ENCODE peak calls at places on chromosomes 7 and 10, in nine cellular contexts. B, D, A, T, J, S, Q, W and K are unnamed samples.

GRCh38 chr7:1158203-1159126 is 1.5 kb downstream of the ZFAND2A start:
- DNase-seq in B (no peak), D (no peak), S (no peak), T (no peak), Q (no peak), J (no peak), W (no peak), A (no peak), K (no peak)

GRCh38 chr10:102358717-102359382 is 36.7 kb upstream of the NFKB2 start:
- DNase-seq in A (no peak), J (no peak), D (no peak), B (no peak), T (no peak), S (no peak), W (no peak), Q (no peak), K (no peak)

GRCh38 chr10:91201213-91201996 is 19.1 kb upstream of the PCGF5 start:
- DNase-seq in D (no peak), Q (no peak), W (no peak), B (peak; percentile 68), S (no peak), T (no peak), J (no peak), A (no peak), K (no peak)

GRCh38 chr7:107559864-107560263 is 3.9 kb downstream of the COG5 start:
- DNase-seq in A (no peak), T (peak; percentile 57), Q (no peak), D (no peak), J (no peak), S (no peak), B (no peak), W (no peak), K (no peak)

GRCh38 chr7:139561-140243 is 52.7 kb upstream of the FAM20C start:
- DNase-seq in J (no peak), D (no peak), A (peak; percentile 64), T (no peak), S (no peak), Q (no peak), W (no peak), B (no peak), K (peak; percentile 69)

GRCh38 chr7:2886391-2886790 is 42.3 kb upstream of the GNA12 start:
- DNase-seq in Q (no peak), D (no peak), A (no peak), S (no peak), T (no peak), W (no peak), B (no peak), J (no peak), K (no peak)

GRCh38 chr10:58920655-58921003 is 255.8 kb upstream of the PHYHIPL start:
- DNase-seq in J (no peak), Q (no peak), A (no peak), B (no peak), T (no peak), D (no peak), S (no peak), W (no peak), K (no peak)

GRCh38 chr7:106600569-106601373 is 60.2 kb downstream of the CCDC71L start:
- DNase-seq in Q (no peak), T (no peak), B (no peak), J (no peak), W (no peak), A (no peak), S (no peak), D (no peak), K (no peak)

GRCh38 chr10:18450298-18450697 is 201.1 kb downstream of the NSUN6 start:
- DNase-seq in J (no peak), W (no peak), B (no peak), A (no peak), S (no peak), D (no peak), T (no peak), Q (no peak), K (no peak)

GRCh38 chr10:18449631-18450030 is 201.8 kb downstream of the NSUN6 start:
- DNase-seq in W (no peak), S (no peak), B (no peak), T (no peak), Q (no peak), A (no peak), J (no peak), D (no peak), K (no peak)

DNA sequence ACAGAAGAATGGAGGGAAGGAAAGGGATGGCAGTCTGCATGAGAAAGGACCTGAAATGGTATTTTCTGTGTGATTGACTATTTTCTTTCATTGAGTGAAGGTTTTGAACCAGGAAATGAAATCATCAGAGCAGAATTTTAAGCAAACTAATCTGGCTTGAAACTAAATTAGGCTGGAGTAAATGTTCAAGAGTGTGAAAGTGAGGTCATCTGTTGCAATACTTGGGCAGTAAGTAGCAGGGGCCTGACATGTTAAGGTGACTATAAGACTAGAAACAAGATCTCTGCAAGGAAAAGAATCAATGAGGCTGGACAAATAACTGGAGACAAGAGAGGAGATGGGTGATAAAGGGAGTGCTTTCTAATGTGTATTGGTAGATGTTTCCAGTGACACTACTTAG is 205.2 kb downstream of the NSUN6 start:
- DNase-seq in Q (no peak), W (no peak), T (no peak), D (no peak), B (no peak), J (no peak), A (no peak), S (no peak), K (no peak)
- H3K4me3 ChIP-seq in Q (no peak overlapping the region), W (no peak overlapping the region), T (no peak overlapping the region), D (no peak overlapping the region), B (no peak overlapping the region), J (no peak overlapping the region), A (no peak overlapping the region), S (no peak overlapping the region), K (no peak overlapping the region)

DNA sequence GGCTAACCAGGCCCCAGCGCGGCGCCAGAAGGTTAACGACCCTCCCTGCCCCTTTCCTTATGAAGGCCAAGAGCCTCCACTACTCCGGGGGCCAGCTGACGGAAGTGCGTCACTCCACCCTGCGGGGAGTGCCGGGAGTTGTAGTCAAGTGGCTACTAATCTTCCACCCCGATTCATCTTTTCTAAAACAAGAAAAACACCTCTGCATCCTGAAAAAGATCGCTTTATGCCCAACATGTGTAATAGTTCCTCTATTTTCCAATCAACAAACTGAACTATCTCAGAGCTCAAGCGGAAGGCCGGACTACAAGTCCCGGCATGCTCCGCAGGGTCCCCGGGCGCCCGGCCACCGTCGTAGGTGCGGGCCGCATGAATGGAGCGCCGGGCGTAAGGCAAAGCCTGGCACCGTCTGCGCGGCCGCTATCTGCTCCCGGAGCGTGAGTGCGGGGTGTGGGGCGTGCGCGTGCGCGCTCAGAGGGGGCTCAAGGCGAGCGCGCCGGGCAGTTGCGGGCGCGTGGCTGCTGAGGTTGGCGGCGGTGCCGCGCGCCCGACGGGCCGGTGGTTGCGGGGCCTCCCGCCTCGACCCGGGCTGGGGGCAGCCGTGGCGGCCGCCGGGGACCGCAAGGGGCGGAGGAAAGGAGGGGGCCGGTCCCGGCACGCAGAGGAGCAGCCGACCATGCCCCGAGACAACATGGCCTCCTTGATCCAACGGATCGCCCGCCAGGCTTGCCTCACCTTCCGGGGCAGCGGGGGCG is at the start of gene ADO:
- DNase-seq in A (peak; percentile 96), J (peak; percentile 79), S (peak; percentile 71), T (peak; percentile 85), B (peak; percentile 59), W (peak; percentile 90), D (peak; percentile 93), Q (peak; percentile 83), K (peak; percentile 96)
- TF ChIP-seq POLR2A in A (no peak), J (peak; percentile 62), S (peak; percentile 60), T (peak; percentile 51), B (peak; percentile 89), W (peak; percentile 83), D (no peak), Q (peak; percentile 83), K (peak; percentile 81)

DNA sequence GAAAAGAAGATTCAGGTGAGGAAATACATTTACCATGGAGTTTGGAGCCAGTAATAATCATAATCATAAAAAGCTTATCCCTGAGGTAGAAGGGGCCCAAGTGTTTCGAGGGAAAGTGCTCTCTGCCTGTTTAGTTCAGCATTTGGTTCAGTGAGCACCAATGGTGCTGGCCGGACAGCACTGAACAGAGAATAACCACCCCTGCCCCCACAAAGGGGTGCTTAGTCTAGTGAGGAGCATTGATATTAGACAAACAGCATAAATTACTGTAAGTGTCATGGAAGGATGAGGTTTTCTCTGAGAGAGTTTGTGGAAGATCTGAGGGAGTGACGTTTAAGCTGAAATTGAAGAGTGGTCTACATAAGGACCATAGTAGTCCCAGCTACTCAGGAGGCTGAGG is 21.6 kb upstream of the ATE1 start:
- DNase-seq in A (no peak), J (no peak), Q (no peak), S (no peak), D (no peak), T (no peak), W (no peak), B (no peak), K (no peak)
- H3K4me3 ChIP-seq in A (no peak overlapping the region), J (no peak overlapping the region), Q (no peak overlapping the region), S (no peak overlapping the region), D (no peak overlapping the region), T (no peak overlapping the region), W (no peak overlapping the region), B (no peak overlapping the region), K (no peak overlapping the region)

GRCh38 chr7:25952277-25953057 is 199.5 kb upstream of the NFE2L3 start:
- DNase-seq in Q (peak; percentile 76), T (no peak), D (no peak), W (no peak), J (no peak), S (no peak), A (no peak), B (no peak), K (no peak)

GRCh38 chr7:25950488-25951413 is 201.2 kb upstream of the NFE2L3 start:
- DNase-seq in T (peak; percentile 28), A (peak; percentile 95), S (peak; percentile 74), B (peak; percentile 69), D (peak; percentile 97), J (peak; percentile 93), W (peak; percentile 95), Q (peak; percentile 95), K (peak; percentile 98)

GRCh38 chr7:25949672-25950487 is 202.1 kb upstream of the NFE2L3 start:
- DNase-seq in D (peak; percentile 31), Q (peak; percentile 47), J (no peak), T (no peak), A (no peak), W (peak; percentile 49), S (no peak), B (no peak), K (peak; percentile 76)

GRCh38 chr7:25953859-25954258 is 198.1 kb upstream of the NFE2L3 start:
- DNase-seq in D (no peak), J (no peak), W (no peak), Q (no peak), T (no peak), B (no peak), S (no peak), A (no peak), K (no peak)

DNA sequence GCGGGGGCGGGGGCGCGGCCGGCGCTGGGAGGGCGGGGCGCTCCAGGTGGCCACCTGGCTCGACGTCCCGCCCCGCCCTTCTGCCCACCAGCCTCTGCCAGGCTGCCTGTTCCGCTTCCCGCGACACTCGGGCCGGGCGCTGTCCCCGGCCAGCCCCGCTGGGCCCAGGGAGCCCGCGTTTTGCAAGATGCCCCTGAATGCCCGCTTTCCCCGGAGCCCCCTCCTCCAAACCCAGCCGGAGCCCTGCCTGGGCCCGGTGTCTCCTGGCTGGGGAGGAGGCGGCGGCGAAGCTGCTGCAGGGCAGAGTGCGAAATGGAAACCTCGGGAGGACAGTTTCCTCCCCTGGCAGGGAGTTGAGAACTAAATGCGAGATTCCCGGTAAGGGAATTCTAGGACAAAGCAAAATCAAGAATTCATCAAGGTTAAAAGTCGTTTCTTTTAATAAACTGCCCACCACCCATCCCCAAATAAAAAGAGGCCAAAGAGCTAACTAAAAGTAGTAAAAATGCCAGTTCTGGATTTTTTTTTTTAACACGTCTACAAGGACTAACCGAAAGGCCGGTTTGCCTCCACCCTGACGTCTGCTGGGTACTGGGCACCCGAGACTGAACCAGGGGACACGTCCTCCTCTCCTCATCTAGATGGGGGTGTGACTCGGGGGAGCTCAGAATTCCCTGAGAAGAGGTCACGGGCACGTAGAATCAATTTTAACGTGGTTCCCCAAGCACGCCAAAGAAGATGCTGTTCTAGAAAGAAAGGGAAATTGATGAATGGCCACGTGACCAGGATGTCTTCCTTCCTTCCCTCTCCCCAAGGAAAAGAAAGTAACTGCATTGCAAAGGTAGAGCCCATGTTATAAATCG is 200.4 kb upstream of the NFE2L3 start:
- DNase-seq in S (no peak), W (no peak), J (peak; percentile 19), A (no peak), D (peak; percentile 31), B (no peak), T (no peak), Q (no peak), K (no peak)
- TF ChIP-seq POLR2A in S (no peak), W (no peak), J (peak; percentile 41), A (no peak), D (no peak), B (peak; percentile 62), T (no peak), Q (peak; percentile 95), K (peak; percentile 90)